ENCODE peak calls at places on chromosome 13, in five cellular contexts. One of them, this sample, is unnamed.

GRCh38 chr13:75724742-75725504 is 88.8 kb downstream of the LMO7 start:
- DNase-seq in GM12878: no peak
- DNase-seq in HepG2: no peak
- DNase-seq in NT2/D1: no peak
- DNase-seq in H1: no peak
- DNase-seq in this sample: peak

GRCh38 chr13:99484405-99484981 is 16.8 kb upstream of the TM9SF2 start:
- DNase-seq in GM12878: no peak
- DNase-seq in NT2/D1: no peak
- DNase-seq in H1: no peak
- DNase-seq in HepG2: no peak
- DNase-seq in this sample: no peak

GRCh38 chr13:106810069-106810468 is 242.1 kb upstream of the ARGLU1 start:
- DNase-seq in GM12878: no peak
- DNase-seq in NT2/D1: no peak
- DNase-seq in HepG2: no peak
- DNase-seq in H1: no peak
- DNase-seq in this sample: no peak

GRCh38 chr13:111515648-111516047 is 195.2 kb downstream of the TEX29 start:
- DNase-seq in HepG2: no peak
- DNase-seq in NT2/D1: no peak
- DNase-seq in H1: no peak
- DNase-seq in GM12878: no peak
- DNase-seq in this sample: no peak

GRCh38 chr13:36030670-36031331 is 100.4 kb downstream of the DCLK1 start:
- DNase-seq in HepG2: no peak
- DNase-seq in H1: no peak
- DNase-seq in NT2/D1: no peak
- DNase-seq in GM12878: no peak
- DNase-seq in this sample: no peak

GRCh38 chr13:46168341-46168740 is 13.6 kb downstream of the LCP1 start:
- DNase-seq in NT2/D1: no peak
- DNase-seq in HepG2: no peak
- DNase-seq in H1: no peak
- DNase-seq in GM12878: no peak
- DNase-seq in this sample: no peak

GRCh38 chr13:47991859-47992258 is 9.2 kb downstream of the SUCLA2 start:
- DNase-seq in HepG2: no peak
- DNase-seq in NT2/D1: no peak
- DNase-seq in H1: no peak
- DNase-seq in GM12878: no peak
- DNase-seq in this sample: no peak

GRCh38 chr13:88068975-88069374 is 397.8 kb downstream of the SLITRK5 start:
- DNase-seq in HepG2: peak
- DNase-seq in NT2/D1: peak
- DNase-seq in H1: peak
- DNase-seq in GM12878: no peak
- DNase-seq in this sample: peak

GRCh38 chr13:28449826-28450773 is 44.8 kb downstream of the FLT1 start:
- DNase-seq in GM12878: no peak
- DNase-seq in HepG2: no peak
- DNase-seq in H1: no peak
- DNase-seq in NT2/D1: no peak
- DNase-seq in this sample: no peak

GRCh38 chr13:27327633-27328032 is 57.0 kb downstream of the RASL11A start:
- DNase-seq in NT2/D1: no peak
- DNase-seq in H1: no peak
- DNase-seq in GM12878: no peak
- DNase-seq in HepG2: no peak
- DNase-seq in this sample: no peak

GRCh38 chr13:113652404-113653263 is 5.4 kb downstream of the ATP4B start:
- DNase-seq in H1: no peak
- DNase-seq in GM12878: no peak
- DNase-seq in HepG2: no peak
- DNase-seq in NT2/D1: no peak
- DNase-seq in this sample: no peak

GRCh38 chr13:41811588-41812021 is 149.3 kb downstream of the VWA8 start:
- DNase-seq in HepG2: no peak
- DNase-seq in H1: no peak
- DNase-seq in GM12878: peak
- DNase-seq in NT2/D1: no peak
- DNase-seq in this sample: no peak

GRCh38 chr13:98195054-98195791 is 18.2 kb upstream of the RNF113B start:
- DNase-seq in HepG2: no peak
- DNase-seq in GM12878: no peak
- DNase-seq in NT2/D1: no peak
- DNase-seq in H1: no peak
- DNase-seq in this sample: no peak

GRCh38 chr13:99150575-99151370 is 49.9 kb upstream of the UBAC2 start:
- DNase-seq in NT2/D1: no peak
- DNase-seq in HepG2: no peak
- DNase-seq in H1: no peak
- DNase-seq in GM12878: no peak
- DNase-seq in this sample: no peak

GRCh38 chr13:100221166-100221565 is 132.3 kb downstream of the PCCA start:
- DNase-seq in HepG2: no peak
- DNase-seq in GM12878: no peak
- DNase-seq in H1: no peak
- DNase-seq in NT2/D1: no peak
- DNase-seq in this sample: no peak

GRCh38 chr13:41107584-41108014 is 25.0 kb downstream of the KBTBD6 start:
- DNase-seq in GM12878: no peak
- DNase-seq in NT2/D1: no peak
- DNase-seq in H1: no peak
- DNase-seq in HepG2: peak
- DNase-seq in this sample: no peak

GRCh38 chr13:107233541-107233940 is 665.6 kb upstream of the ARGLU1 start:
- DNase-seq in H1: no peak
- DNase-seq in GM12878: no peak
- DNase-seq in HepG2: no peak
- DNase-seq in NT2/D1: no peak
- DNase-seq in this sample: no peak

GRCh38 chr13:105165449-105166125 is 1369.9 kb downstream of the EFNB2 start:
- DNase-seq in HepG2: no peak
- DNase-seq in NT2/D1: no peak
- DNase-seq in H1: no peak
- DNase-seq in GM12878: peak
- DNase-seq in this sample: no peak

GRCh38 chr13:97134364-97135095 is 87.6 kb upstream of the MBNL2 start:
- DNase-seq in H1: no peak
- DNase-seq in GM12878: no peak
- DNase-seq in HepG2: no peak
- DNase-seq in NT2/D1: no peak
- DNase-seq in this sample: no peak

GRCh38 chr13:99206873-99207272 is 6.2 kb downstream of the UBAC2 start:
- DNase-seq in H1: no peak
- DNase-seq in HepG2: no peak
- DNase-seq in GM12878: no peak
- DNase-seq in NT2/D1: no peak
- DNase-seq in this sample: no peak

GRCh38 chr13:77215543-77215942 is 111.4 kb downstream of the MYCBP2 start:
- DNase-seq in HepG2: no peak
- DNase-seq in NT2/D1: no peak
- DNase-seq in GM12878: no peak
- DNase-seq in H1: no peak
- DNase-seq in this sample: no peak

GRCh38 chr13:40063278-40063698 is 407.8 kb downstream of the COG6 start:
- DNase-seq in H1: no peak
- DNase-seq in GM12878: no peak
- DNase-seq in NT2/D1: no peak
- DNase-seq in HepG2: no peak
- DNase-seq in this sample: no peak

GRCh38 chr13:46595136-46595917 is 42.4 kb downstream of the LRCH1 start:
- DNase-seq in NT2/D1: no peak
- DNase-seq in GM12878: no peak
- DNase-seq in H1: no peak
- DNase-seq in HepG2: no peak
- DNase-seq in this sample: no peak

GRCh38 chr13:106318941-106319411 is 216.5 kb downstream of the EFNB2 start:
- DNase-seq in NT2/D1: no peak
- DNase-seq in HepG2: no peak
- DNase-seq in H1: no peak
- DNase-seq in GM12878: no peak
- DNase-seq in this sample: no peak

GRCh38 chr13:102392810-102393209 is 9.0 kb downstream of the FGF14 start:
- DNase-seq in NT2/D1: no peak
- DNase-seq in H1: no peak
- DNase-seq in GM12878: no peak
- DNase-seq in HepG2: no peak
- DNase-seq in this sample: no peak

GRCh38 chr13:27854606-27855005 is 62.3 kb downstream of the GSX1 start:
- DNase-seq in HepG2: no peak
- DNase-seq in NT2/D1: no peak
- DNase-seq in H1: no peak
- DNase-seq in GM12878: no peak
- DNase-seq in this sample: no peak

GRCh38 chr13:114132419-114133121 is at the start of gene RASA3:
- DNase-seq in GM12878: no peak
- DNase-seq in NT2/D1: peak
- DNase-seq in H1: peak
- DNase-seq in HepG2: no peak
- DNase-seq in this sample: peak

DNA sequence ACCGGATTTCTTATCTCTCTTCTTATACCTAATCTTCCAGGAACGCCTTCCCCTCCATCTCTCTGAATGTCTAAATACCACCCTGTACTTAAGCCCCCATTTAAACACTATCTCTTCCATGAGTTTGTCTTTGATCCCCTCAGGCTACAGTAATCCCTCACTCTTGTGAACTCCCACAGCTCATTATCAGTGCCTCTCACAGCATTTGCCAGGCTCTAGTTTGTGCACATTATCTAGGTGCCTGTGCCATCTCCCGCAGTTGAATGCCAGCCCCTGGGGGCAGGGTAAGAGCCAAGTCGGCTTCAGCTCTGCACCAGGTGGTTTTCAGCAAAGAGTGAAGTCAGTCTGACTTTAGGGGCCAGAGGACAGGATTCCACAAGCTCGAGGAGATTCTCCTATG is 71.4 kb downstream of the FREM2 start:
- DNase-seq in HepG2: no peak
- DNase-seq in NT2/D1: no peak
- DNase-seq in H1: no peak
- DNase-seq in GM12878: no peak
- DNase-seq in this sample: no peak
- TF ChIP-seq SUZ12 in HepG2: no peak
- TF ChIP-seq SUZ12 in NT2/D1: no peak
- TF ChIP-seq SUZ12 in H1: no peak
- TF ChIP-seq SUZ12 in GM12878: no peak
- TF ChIP-seq SUZ12 in this sample: no peak

GRCh38 chr13:43760257-43760656 is 26.5 kb downstream of the ENOX1 start:
- DNase-seq in H1: no peak
- DNase-seq in GM12878: no peak
- DNase-seq in NT2/D1: no peak
- DNase-seq in HepG2: no peak
- DNase-seq in this sample: no peak

GRCh38 chr13:43758834-43759233 is 27.9 kb downstream of the ENOX1 start:
- DNase-seq in NT2/D1: no peak
- DNase-seq in GM12878: peak
- DNase-seq in HepG2: no peak
- DNase-seq in H1: no peak
- DNase-seq in this sample: no peak

GRCh38 chr13:43751624-43752023 is 35.1 kb downstream of the ENOX1 start:
- DNase-seq in HepG2: no peak
- DNase-seq in NT2/D1: no peak
- DNase-seq in H1: no peak
- DNase-seq in GM12878: no peak
- DNase-seq in this sample: no peak

GRCh38 chr13:43757266-43757665 is 29.5 kb downstream of the ENOX1 start:
- DNase-seq in HepG2: no peak
- DNase-seq in GM12878: no peak
- DNase-seq in H1: no peak
- DNase-seq in NT2/D1: no peak
- DNase-seq in this sample: no peak

GRCh38 chr13:43755844-43756243 is 30.9 kb downstream of the ENOX1 start:
- DNase-seq in NT2/D1: no peak
- DNase-seq in HepG2: no peak
- DNase-seq in GM12878: no peak
- DNase-seq in H1: no peak
- DNase-seq in this sample: no peak
- TF ChIP-seq SUZ12 in NT2/D1: no peak
- TF ChIP-seq SUZ12 in HepG2: no peak
- TF ChIP-seq SUZ12 in GM12878: no peak
- TF ChIP-seq SUZ12 in H1: no peak
- TF ChIP-seq SUZ12 in this sample: no peak

DNA sequence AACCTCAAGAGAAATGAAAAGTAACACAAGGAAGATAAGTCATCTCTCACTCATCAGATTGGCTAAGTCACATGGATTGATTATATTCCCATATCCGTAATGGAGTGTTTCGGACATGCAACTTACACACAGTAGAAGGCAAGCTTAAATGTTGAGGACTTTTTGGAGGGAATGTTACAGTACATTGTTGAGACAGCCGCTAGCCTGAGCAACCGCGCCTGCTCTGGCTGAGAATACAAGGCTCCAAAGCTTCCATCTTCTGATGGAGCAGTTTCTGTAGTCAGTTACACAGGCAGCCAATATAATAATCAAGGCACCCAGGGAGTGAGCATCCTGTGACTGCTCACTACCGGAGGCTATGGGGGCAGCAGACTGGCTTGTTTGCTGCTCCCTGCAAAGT is 1.0 kb upstream of the CRYL1 start:
- DNase-seq in HepG2: peak
- DNase-seq in H1: no peak
- DNase-seq in GM12878: no peak
- DNase-seq in NT2/D1: no peak
- DNase-seq in this sample: no peak
- TF ChIP-seq SUZ12 in HepG2: no peak
- TF ChIP-seq SUZ12 in H1: no peak
- TF ChIP-seq SUZ12 in GM12878: no peak
- TF ChIP-seq SUZ12 in NT2/D1: no peak
- TF ChIP-seq SUZ12 in this sample: no peak

DNA sequence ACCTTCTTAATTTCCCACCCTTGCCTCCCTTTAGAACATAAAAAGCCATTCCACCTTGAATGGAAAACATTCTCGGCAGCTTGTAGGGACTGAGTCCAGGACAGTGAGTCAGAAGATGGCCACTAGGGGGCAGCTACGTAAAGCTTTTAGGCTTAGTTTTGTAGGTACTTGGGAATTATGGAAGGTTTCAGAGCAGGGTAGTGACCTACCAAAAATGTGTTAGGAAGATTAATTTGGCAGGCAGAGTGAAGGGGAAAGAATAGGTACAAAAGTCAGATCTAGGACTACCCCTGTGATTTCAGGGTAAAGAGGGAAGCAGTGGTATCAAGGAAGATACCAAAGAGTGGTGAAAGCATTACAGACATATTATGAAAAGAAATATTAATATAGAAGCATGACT is 198.4 kb downstream of the NDFIP2 start:
- DNase-seq in HepG2: peak
- DNase-seq in NT2/D1: peak
- DNase-seq in H1: peak
- DNase-seq in GM12878: no peak
- DNase-seq in this sample: peak
- TF ChIP-seq SUZ12 in HepG2: no peak
- TF ChIP-seq SUZ12 in NT2/D1: no peak
- TF ChIP-seq SUZ12 in H1: no peak
- TF ChIP-seq SUZ12 in GM12878: no peak
- TF ChIP-seq SUZ12 in this sample: no peak

GRCh38 chr13:93425411-93425810 is 198.8 kb downstream of the GPC6 start:
- DNase-seq in NT2/D1: no peak
- DNase-seq in H1: no peak
- DNase-seq in HepG2: no peak
- DNase-seq in GM12878: no peak
- DNase-seq in this sample: no peak
- TF ChIP-seq SUZ12 in NT2/D1: no peak
- TF ChIP-seq SUZ12 in H1: no peak
- TF ChIP-seq SUZ12 in HepG2: no peak
- TF ChIP-seq SUZ12 in GM12878: no peak
- TF ChIP-seq SUZ12 in this sample: no peak

GRCh38 chr13:32978278-32978677 is 37.9 kb upstream of the KL start:
- DNase-seq in GM12878: no peak
- DNase-seq in HepG2: no peak
- DNase-seq in NT2/D1: no peak
- DNase-seq in H1: no peak
- DNase-seq in this sample: no peak
- TF ChIP-seq SUZ12 in GM12878: no peak
- TF ChIP-seq SUZ12 in HepG2: no peak
- TF ChIP-seq SUZ12 in NT2/D1: no peak
- TF ChIP-seq SUZ12 in H1: no peak
- TF ChIP-seq SUZ12 in this sample: no peak

This sample was measured in HEK293T.